ENCODE peak calls at places on chromosomes 3 and 15, in five cellular contexts. U is activated T-cell treated with anti-CD3 and anti-CD28 coated beads, Interleukin-2, amount 50 U/mL, for 1 hour; J is right lobe of liver; R is stimulated activated effector memory CD8-positive, alpha-beta T cell treated with anti-CD3 and anti-CD28 coated beads, Interleukin-12 subunit alpha, Interleukin-12 subunit beta, amount 100 ng/mL, for 72 hours; W is HTR-8/SVneo. O is an unnamed sample.

GRCh38 chr3:11291808-11292207 is 19.6 kb downstream of the ATG7 start:
- DNase-seq in U (no peak), J (no peak), R (no peak), W (no peak), O (no peak)

GRCh38 chr3:81425198-81425868 is 336.1 kb downstream of the GBE1 start:
- DNase-seq in U (no peak), J (no peak), R (no peak), W (no peak), O (no peak)

GRCh38 chr3:53274938-53275666 is 19.3 kb upstream of the TKT start:
- DNase-seq in U (no peak), J (no peak), R (no peak), W (no peak), O (no peak)

GRCh38 chr3:97940034-97940433 is 32.2 kb downstream of the RIOX2 start:
- DNase-seq in U (no peak), J (no peak), R (no peak), W (no peak), O (no peak)

GRCh38 chr3:168990621-168991020 is 672.9 kb downstream of the MECOM start:
- DNase-seq in U (no peak), J (no peak), R (no peak), W (no peak), O (no peak)

GRCh38 chr3:42080452-42080872 is 10.7 kb upstream of the TRAK1 start:
- DNase-seq in U (no peak), J (no peak), R (no peak), W (peak), O (no peak)

GRCh38 chr3:179302111-179302510 is 20.7 kb upstream of the ZNF639 start:
- DNase-seq in U (no peak), J (no peak), R (no peak), W (no peak), O (no peak)

GRCh38 chr3:54826255-54826691 is 101.6 kb downstream of the LRTM1 start:
- DNase-seq in U (no peak), J (no peak), R (no peak), W (no peak), O (no peak)

GRCh38 chr3:61637088-61638051 is 76.0 kb downstream of the PTPRG start:
- DNase-seq in U (no peak), J (peak), R (no peak), W (peak), O (peak)

GRCh38 chr3:16824085-16824696 is 60.6 kb upstream of the PLCL2 start:
- DNase-seq in U (no peak), J (no peak), R (no peak), W (no peak), O (peak)

GRCh38 chr3:134822065-134822464 is 27.0 kb downstream of the EPHB1 start:
- DNase-seq in U (no peak), J (no peak), R (no peak), W (no peak), O (no peak)

GRCh38 chr15:52682776-52683175 is 3.6 kb upstream of the ATOSA start:
- DNase-seq in U (no peak), J (no peak), R (no peak), W (no peak), O (no peak)

GRCh38 chr15:62766599-62766998 is 275.9 kb upstream of the TPM1 start:
- DNase-seq in U (no peak), J (no peak), R (no peak), W (no peak), O (no peak)

GRCh38 chr3:185153170-185153733 is 392 bp upstream of the C3orf70 start:
- DNase-seq in U (no peak), J (no peak), R (no peak), W (no peak), O (no peak)

GRCh38 chr15:99440551-99441426 is 125.0 kb upstream of the MEF2A start:
- DNase-seq in U (peak), J (no peak), R (no peak), W (no peak), O (peak)

GRCh38 chr3:58560771-58561311 is 16.4 kb downstream of the FAM107A start:
- DNase-seq in U (no peak), J (no peak), R (no peak), W (peak), O (no peak)

GRCh38 chr3:32577174-32577573 is 6.5 kb upstream of the DYNC1LI1 start:
- DNase-seq in U (no peak), J (no peak), R (no peak), W (no peak), O (no peak)

GRCh38 chr15:85379403-85380131 is 836 bp upstream of the AKAP13 start:
- DNase-seq in U (peak), J (no peak), R (no peak), W (no peak), O (peak)

GRCh38 chr3:44649709-44650108 is 1.2 kb downstream of the ZNF35 start:
- DNase-seq in U (no peak), J (no peak), R (no peak), W (no peak), O (no peak)

GRCh38 chr3:196737655-196738054 is 2.0 kb upstream of the PAK2 start:
- DNase-seq in U (no peak), J (no peak), R (no peak), W (no peak), O (no peak)

GRCh38 chr3:43477600-43477999 is 144.2 kb downstream of the ANO10 start:
- DNase-seq in U (peak), J (peak), R (peak), W (no peak), O (peak)

GRCh38 chr3:187368765-187369450 is 723 bp downstream of the RTP4 start:
- DNase-seq in U (no peak), J (no peak), R (no peak), W (no peak), O (no peak)

GRCh38 chr3:120855665-120856437 is 52.2 kb upstream of the STXBP5L start:
- DNase-seq in U (no peak), J (no peak), R (no peak), W (peak), O (no peak)

GRCh38 chr15:58795825-58796224 is 24.7 kb downstream of the MINDY2 start:
- DNase-seq in U (no peak), J (no peak), R (no peak), W (no peak), O (no peak)

GRCh38 chr3:44942202-44942921 is 33.6 kb downstream of the ZDHHC3 start:
- DNase-seq in U (no peak), J (no peak), R (no peak), W (no peak), O (no peak)

O was measured in Peyer's patch.